ENCODE peak calls at places on chromosomes 1 and 21, in nine cellular contexts. H is WTC11; P is brain microvascular endothelial cell; A is activated naive CD4-positive, alpha-beta T cell treated with Interleukin-2 at 50 U/mL for 16 hours; Y is DMS153; B is activated T-helper 1 cell treated with anti-CD3 and anti-CD28 coated beads, Interleukin-2, amount 50 U/mL, for 16 hours; J is stimulated activated CD4-positive, alpha-beta T cell treated with anti-CD3 and anti-CD28 coated beads, Interleukin-1b, Interleukin-23, amount 100 ng/mL, for 4 hours; L is NCI-H1105; T is AG04450. Q is an unnamed sample.

GRCh38 chr21:43192501-43193081 is 23.8 kb downstream of the CRYAA start:
- DNase-seq in H (peak), P (no peak), A (no peak), Y (no peak), B (no peak), J (no peak), L (no peak), T (no peak), Q (no peak)

GRCh38 chr1:181149326-181150000 is 61.0 kb downstream of the IER5 start:
- DNase-seq in H (peak), P (no peak), A (peak), Y (no peak), B (peak), J (no peak), L (no peak), T (no peak), Q (no peak)

GRCh38 chr1:154115180-154115579 is 39.7 kb downstream of the NUP210L start:
- DNase-seq in H (no peak), P (no peak), A (no peak), Y (peak), B (no peak), J (no peak), L (no peak), T (no peak), Q (no peak)

GRCh38 chr21:25939396-25939761 is 204.6 kb downstream of the GABPA start:
- DNase-seq in H (no peak), P (no peak), A (no peak), Y (no peak), B (no peak), J (no peak), L (no peak), T (no peak), Q (no peak)

GRCh38 chr1:95042286-95042685 is 30.5 kb downstream of the ALG14 start:
- DNase-seq in H (no peak), P (no peak), A (no peak), Y (no peak), B (no peak), J (no peak), L (no peak), T (no peak), Q (no peak)

GRCh38 chr1:159932296-159933285 is 7.3 kb upstream of the TAGLN2 start:
- DNase-seq in H (no peak), P (no peak), A (no peak), Y (no peak), B (no peak), J (no peak), L (no peak), T (no peak), Q (no peak)

GRCh38 chr1:56464294-56464693 is 115.1 kb downstream of the PLPP3 start:
- DNase-seq in H (no peak), P (no peak), A (no peak), Y (no peak), B (no peak), J (no peak), L (no peak), T (no peak), Q (no peak)

GRCh38 chr1:12745992-12746323 is at the start of gene CFAP107:
- DNase-seq in H (no peak), P (no peak), A (no peak), Y (peak), B (no peak), J (no peak), L (no peak), T (no peak), Q (no peak)

GRCh38 chr1:156291226-156292061 is 4.0 kb downstream of the GLMP start:
- DNase-seq in H (peak), P (peak), A (no peak), Y (peak), B (no peak), J (no peak), L (peak), T (peak), Q (peak)